ENCODE peak calls at places on chromosomes 2 and 18, in five cellular contexts. One of them, this sample, is unnamed.

GRCh38 chr18:11021477-11021876 is 127.9 kb downstream of the PIEZO2 start:
- DNase-seq in tibial artery: no peak
- DNase-seq in GM12878: no peak
- DNase-seq in GM13977: no peak
- DNase-seq in sigmoid colon: no peak
- DNase-seq in this sample: no peak

GRCh38 chr2:146135245-146135644 is 1615.3 kb upstream of the ZEB2 start:
- DNase-seq in tibial artery: no peak
- DNase-seq in GM12878: no peak
- DNase-seq in GM13977: no peak
- DNase-seq in sigmoid colon: no peak
- DNase-seq in this sample: no peak

GRCh38 chr2:125471963-125472362 is 1184.0 kb upstream of the GYPC start:
- DNase-seq in tibial artery: no peak
- DNase-seq in GM12878: no peak
- DNase-seq in GM13977: peak
- DNase-seq in sigmoid colon: no peak
- DNase-seq in this sample: no peak

GRCh38 chr2:44075536-44075935 is 79.7 kb upstream of the LRPPRC start:
- DNase-seq in tibial artery: peak
- DNase-seq in GM12878: no peak
- DNase-seq in GM13977: no peak
- DNase-seq in sigmoid colon: no peak
- DNase-seq in this sample: no peak

GRCh38 chr2:225030089-225030653 is 12.1 kb downstream of the DOCK10 start:
- DNase-seq in tibial artery: no peak
- DNase-seq in GM12878: no peak
- DNase-seq in GM13977: no peak
- DNase-seq in sigmoid colon: no peak
- DNase-seq in this sample: no peak

GRCh38 chr18:57910134-57910533 is 107.0 kb upstream of the ATP8B1 start:
- DNase-seq in tibial artery: no peak
- DNase-seq in GM12878: no peak
- DNase-seq in GM13977: no peak
- DNase-seq in sigmoid colon: no peak
- DNase-seq in this sample: no peak

GRCh38 chr2:70557171-70557838 is 3.7 kb upstream of the TGFA start:
- DNase-seq in tibial artery: no peak
- DNase-seq in GM12878: no peak
- DNase-seq in GM13977: no peak
- DNase-seq in sigmoid colon: no peak
- DNase-seq in this sample: no peak

GRCh38 chr2:73728043-73728442 is 9.1 kb downstream of the TPRKB start:
- DNase-seq in tibial artery: no peak
- DNase-seq in GM12878: no peak
- DNase-seq in GM13977: no peak
- DNase-seq in sigmoid colon: no peak
- DNase-seq in this sample: no peak

GRCh38 chr2:47221956-47222355 is 66.8 kb upstream of the STPG4 start:
- DNase-seq in tibial artery: no peak
- DNase-seq in GM12878: no peak
- DNase-seq in GM13977: no peak
- DNase-seq in sigmoid colon: no peak
- DNase-seq in this sample: no peak

GRCh38 chr2:156490467-156490840 is 54.3 kb downstream of the GPD2 start:
- DNase-seq in tibial artery: no peak
- DNase-seq in GM12878: no peak
- DNase-seq in GM13977: no peak
- DNase-seq in sigmoid colon: no peak
- DNase-seq in this sample: no peak

GRCh38 chr2:204012081-204012653 is 75.6 kb downstream of the ICOS start:
- DNase-seq in tibial artery: no peak
- DNase-seq in GM12878: no peak
- DNase-seq in GM13977: no peak
- DNase-seq in sigmoid colon: no peak
- DNase-seq in this sample: no peak

DNA sequence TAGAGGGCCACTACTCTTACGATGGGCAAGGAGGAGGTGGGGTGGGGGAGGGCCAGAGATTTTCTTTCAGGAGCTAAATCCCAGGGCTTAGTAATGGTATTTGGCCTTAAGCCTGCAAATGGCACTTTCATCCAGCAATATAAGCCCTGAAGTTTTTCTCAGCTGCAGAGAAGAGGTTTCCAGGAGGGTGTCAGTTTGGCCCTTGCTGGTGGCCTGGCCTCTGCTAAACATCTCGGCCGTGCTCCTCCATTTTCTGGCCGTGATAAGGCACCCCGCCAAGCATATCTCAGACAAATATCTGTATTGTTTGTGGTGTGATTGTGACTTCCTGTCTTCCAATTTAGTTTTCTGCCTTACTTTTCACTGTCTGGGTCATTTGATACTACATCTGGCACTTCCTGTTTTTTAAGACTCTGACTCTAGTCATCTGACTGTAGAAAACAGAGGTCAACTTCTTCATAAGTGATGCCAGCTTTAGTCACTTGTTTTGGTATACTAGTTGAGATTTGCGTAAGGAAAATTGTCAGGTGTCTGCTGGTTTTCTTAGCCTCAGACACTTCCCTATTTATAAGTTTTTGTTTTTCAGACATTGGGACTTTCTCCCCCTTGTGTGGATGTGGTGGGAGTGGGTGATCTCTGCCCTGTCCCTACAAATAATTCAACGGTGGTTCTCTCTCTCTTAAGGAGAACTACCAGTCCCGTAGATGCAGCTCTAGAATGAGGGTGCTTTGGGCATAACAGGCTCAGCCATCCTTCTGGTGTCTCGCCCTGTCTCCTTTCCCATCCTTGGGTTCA is 120.8 kb upstream of the CXCR4 start:
- DNase-seq in tibial artery: no peak
- DNase-seq in GM12878: peak
- DNase-seq in GM13977: peak
- DNase-seq in sigmoid colon: no peak
- DNase-seq in this sample: no peak
- TF ChIP-seq CTCF in tibial artery: no peak
- TF ChIP-seq CTCF in GM12878: no peak
- TF ChIP-seq CTCF in GM13977: no peak
- TF ChIP-seq CTCF in sigmoid colon: no peak
- TF ChIP-seq CTCF in this sample: no peak

DNA sequence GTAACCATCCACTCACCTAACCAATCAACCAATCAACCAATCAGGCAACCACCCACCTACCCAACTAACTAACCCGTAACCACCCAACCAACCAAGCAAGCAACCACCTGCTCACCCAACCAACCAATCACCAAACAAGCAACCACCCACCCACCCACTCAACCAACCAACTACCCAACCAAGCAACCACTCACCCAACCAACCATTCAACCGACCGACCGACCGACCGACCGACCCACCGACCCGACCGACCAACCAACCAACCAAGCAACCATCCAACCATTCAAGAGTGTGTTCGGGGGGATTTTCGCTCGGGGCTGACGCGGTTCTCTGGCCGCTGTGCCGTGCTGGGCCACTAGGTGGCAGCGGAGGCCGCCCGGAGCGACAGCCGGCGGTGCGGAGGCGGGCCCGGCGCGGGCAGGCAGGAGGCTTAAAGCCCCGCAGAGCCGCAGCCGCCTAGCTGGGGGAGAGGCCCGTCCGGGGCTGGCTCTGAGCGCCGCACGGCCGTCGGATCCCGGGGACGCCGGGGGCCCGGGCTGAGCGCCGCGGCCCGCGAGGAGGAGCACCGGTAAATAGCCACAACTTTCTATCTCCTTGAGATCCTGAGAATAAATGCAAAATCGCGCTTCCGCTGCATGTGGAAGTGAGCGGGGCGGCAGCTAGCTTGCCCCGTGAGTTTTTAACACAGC is at the start of gene MC5R:
- DNase-seq in tibial artery: no peak
- DNase-seq in GM12878: no peak
- DNase-seq in GM13977: peak
- DNase-seq in sigmoid colon: no peak
- DNase-seq in this sample: peak
- TF ChIP-seq CTCF in tibial artery: peak
- TF ChIP-seq CTCF in GM12878: peak
- TF ChIP-seq CTCF in GM13977: peak
- TF ChIP-seq CTCF in sigmoid colon: peak
- TF ChIP-seq CTCF in this sample: peak

DNA sequence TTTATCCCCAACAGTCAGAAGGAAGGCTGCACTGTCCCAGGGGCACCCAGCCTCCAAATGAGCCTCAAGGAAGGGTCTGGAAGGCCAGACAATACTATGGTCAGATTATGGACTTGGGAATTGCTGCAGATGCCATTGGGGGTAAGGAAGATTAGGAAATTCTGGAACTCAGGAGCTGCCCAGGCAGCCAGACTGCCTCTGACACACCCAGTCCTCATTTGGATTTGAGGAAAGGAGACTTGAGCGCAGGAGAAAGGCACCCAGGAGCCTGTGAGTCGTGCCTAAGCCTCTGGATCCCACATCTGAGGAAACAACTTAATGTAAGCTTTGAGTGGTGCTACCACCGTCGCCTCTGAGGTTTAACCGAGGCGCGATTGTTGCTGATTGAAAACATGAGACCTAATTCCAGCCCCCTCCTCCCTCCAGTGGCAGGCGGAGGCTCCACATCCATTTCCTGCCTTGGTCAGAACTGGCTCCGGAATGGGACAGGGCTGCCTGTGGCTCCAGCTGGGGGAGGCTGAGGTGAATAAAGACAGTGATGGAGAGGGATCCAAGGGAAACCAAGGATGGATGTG is 176.8 kb upstream of the PKDCC start:
- DNase-seq in tibial artery: peak
- DNase-seq in GM12878: no peak
- DNase-seq in GM13977: no peak
- DNase-seq in sigmoid colon: no peak
- DNase-seq in this sample: no peak
- TF ChIP-seq CTCF in tibial artery: peak
- TF ChIP-seq CTCF in GM12878: no peak
- TF ChIP-seq CTCF in GM13977: no peak
- TF ChIP-seq CTCF in sigmoid colon: no peak
- TF ChIP-seq CTCF in this sample: peak

GRCh38 chr2:219002395-219003266 is 9.4 kb upstream of the CRYBA2 start:
- DNase-seq in tibial artery: no peak
- DNase-seq in GM12878: no peak
- DNase-seq in GM13977: no peak
- DNase-seq in sigmoid colon: no peak
- DNase-seq in this sample: peak
- TF ChIP-seq CTCF in tibial artery: no peak
- TF ChIP-seq CTCF in GM12878: peak
- TF ChIP-seq CTCF in GM13977: peak
- TF ChIP-seq CTCF in sigmoid colon: peak
- TF ChIP-seq CTCF in this sample: peak

GRCh38 chr2:11831415-11831814 is 85.0 kb downstream of the LPIN1 start:
- DNase-seq in tibial artery: no peak
- DNase-seq in GM12878: no peak
- DNase-seq in GM13977: no peak
- DNase-seq in sigmoid colon: no peak
- DNase-seq in this sample: no peak
- TF ChIP-seq CTCF in tibial artery: no peak
- TF ChIP-seq CTCF in GM12878: no peak
- TF ChIP-seq CTCF in GM13977: no peak
- TF ChIP-seq CTCF in sigmoid colon: no peak
- TF ChIP-seq CTCF in this sample: no peak

GRCh38 chr2:238265605-238266004 is 22.8 kb downstream of the PER2 start:
- DNase-seq in tibial artery: no peak
- DNase-seq in GM12878: no peak
- DNase-seq in GM13977: no peak
- DNase-seq in sigmoid colon: no peak
- DNase-seq in this sample: no peak

GRCh38 chr2:238262496-238263122 is 22.8 kb upstream of the HES6 start:
- DNase-seq in tibial artery: no peak
- DNase-seq in GM12878: no peak
- DNase-seq in GM13977: no peak
- DNase-seq in sigmoid colon: peak
- DNase-seq in this sample: no peak

GRCh38 chr2:238263204-238264071 is 23.6 kb upstream of the HES6 start:
- DNase-seq in tibial artery: peak
- DNase-seq in GM12878: peak
- DNase-seq in GM13977: peak
- DNase-seq in sigmoid colon: peak
- DNase-seq in this sample: peak

GRCh38 chr2:238261718-238262375 is 22.0 kb upstream of the HES6 start:
- DNase-seq in tibial artery: no peak
- DNase-seq in GM12878: no peak
- DNase-seq in GM13977: no peak
- DNase-seq in sigmoid colon: peak
- DNase-seq in this sample: no peak

GRCh38 chr2:238264072-238264460 is 24.2 kb upstream of the HES6 start:
- DNase-seq in tibial artery: no peak
- DNase-seq in GM12878: no peak
- DNase-seq in GM13977: no peak
- DNase-seq in sigmoid colon: peak
- DNase-seq in this sample: no peak
- TF ChIP-seq CTCF in tibial artery: no peak
- TF ChIP-seq CTCF in GM12878: no peak
- TF ChIP-seq CTCF in GM13977: no peak
- TF ChIP-seq CTCF in sigmoid colon: no peak
- TF ChIP-seq CTCF in this sample: no peak

DNA sequence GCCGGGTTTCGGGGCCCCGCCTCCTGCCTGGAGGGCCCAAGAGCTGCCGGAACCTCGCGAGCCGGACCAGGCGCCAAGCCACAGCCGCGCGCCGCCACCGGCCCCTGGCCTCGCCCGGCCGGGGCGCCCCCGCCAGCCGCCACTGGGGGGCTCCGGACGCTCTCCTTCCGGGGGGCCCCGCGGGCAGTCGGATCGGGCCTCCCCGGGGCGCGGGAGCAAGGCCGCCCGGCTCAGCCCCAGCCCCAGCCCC is 17.4 kb upstream of the HAAO start:
- DNase-seq in tibial artery: peak
- DNase-seq in GM12878: no peak
- DNase-seq in GM13977: no peak
- DNase-seq in sigmoid colon: peak
- DNase-seq in this sample: peak
- TF ChIP-seq CTCF in tibial artery: peak
- TF ChIP-seq CTCF in GM12878: peak
- TF ChIP-seq CTCF in GM13977: peak
- TF ChIP-seq CTCF in sigmoid colon: no peak
- TF ChIP-seq CTCF in this sample: peak

This sample was measured in type B pancreatic cell.